ENCODE peak calls at places on chromosome 14, in eight cellular contexts. C is cardiac fibroblast; S is activated CD8-positive, alpha-beta memory T cell treated with anti-CD3 and anti-CD28 coated beads, Interleukin-2, amount 50 U/mL, for 48 hours; R is ACHN; M is OCI-LY7; D is Karpas-422; K is testis; W is AG10803. N is an unnamed sample.

GRCh38 chr14:79568566-79568965 is 642.7 kb downstream of the DIO2 start:
- DNase-seq in M (no peak), D (no peak), C (no peak), K (no peak), R (no peak), W (no peak), S (no peak), N (no peak)

GRCh38 chr14:37545174-37545573 is 49.9 kb downstream of the FOXA1 start:
- DNase-seq in C (no peak), S (no peak), R (no peak), W (peak; percentile 4), K (no peak), M (no peak), D (no peak), N (no peak)

GRCh38 chr14:42855159-42855558 is 1248.5 kb downstream of the LRFN5 start:
- DNase-seq in C (peak; percentile 12), K (no peak), D (peak; percentile 62), W (no peak), M (no peak), S (no peak), R (no peak), N (no peak)

GRCh38 chr14:67187826-67188225 is 1.4 kb upstream of the GARIN2 start:
- DNase-seq in D (peak; percentile 30), S (no peak), M (no peak), K (no peak), W (peak; percentile 49), R (peak; percentile 89), C (peak; percentile 32), N (no peak)

GRCh38 chr14:64801800-64802199 is 77.9 kb downstream of the SPTB start:
- DNase-seq in W (no peak), K (peak; percentile 20), D (peak; percentile 67), C (peak; percentile 18), S (no peak), R (peak; percentile 25), M (no peak), N (no peak)

GRCh38 chr14:50475460-50475859 is 56.9 kb downstream of the MAP4K5 start:
- DNase-seq in C (no peak), K (no peak), S (no peak), R (no peak), M (no peak), W (no peak), D (peak; percentile 52), N (no peak)

GRCh38 chr14:105843444-105844046 is 317.2 kb downstream of the TMEM121 start:
- DNase-seq in C (no peak), D (no peak), W (no peak), M (peak; percentile 0), R (no peak), S (no peak), K (no peak), N (no peak)

GRCh38 chr14:67491741-67492504 is 3.4 kb upstream of the TMEM229B start:
- DNase-seq in D (no peak), W (no peak), R (no peak), K (no peak), M (no peak), C (no peak), S (no peak), N (no peak)

GRCh38 chr14:90354551-90355298 is 23.0 kb upstream of the NRDE2 start:
- DNase-seq in C (peak; percentile 21), D (no peak), K (no peak), M (no peak), S (no peak), W (no peak), R (no peak), N (no peak)

GRCh38 chr14:23435540-23436326 is at the start of gene MYH7:
- DNase-seq in M (no peak), C (no peak), W (no peak), D (no peak), R (no peak), S (peak; percentile 30), K (no peak), N (peak; percentile 60)

GRCh38 chr14:100072783-100073346 is 7.6 kb downstream of the EVL start:
- DNase-seq in K (no peak), R (no peak), W (no peak), C (no peak), S (peak; percentile 74), D (peak; percentile 81), M (peak; percentile 59), N (no peak)

GRCh38 chr14:55329999-55330710 is 58.9 kb downstream of the FBXO34 start:
- DNase-seq in R (no peak), D (no peak), K (no peak), W (peak; percentile 15), M (no peak), S (no peak), C (no peak), N (no peak)

GRCh38 chr14:39229222-39229543 is 4.5 kb upstream of the MIA2 start:
- DNase-seq in S (peak; percentile 65), W (peak; percentile 17), C (no peak), D (no peak), M (peak; percentile 2), K (no peak), R (no peak), N (no peak)

GRCh38 chr14:74599201-74599809 is 12.7 kb downstream of the LTBP2 start:
- DNase-seq in M (no peak), W (peak; percentile 69), C (peak; percentile 75), S (no peak), D (no peak), K (peak; percentile 52), R (no peak), N (no peak)

GRCh38 chr14:67359319-67359774 is 257 bp downstream of the ATP6V1D start:
- DNase-seq in D (peak; percentile 47), W (peak; percentile 64), K (no peak), R (peak; percentile 61), C (peak; percentile 57), S (no peak), M (no peak), N (no peak)

GRCh38 chr14:102971314-102971713 is 48.9 kb downstream of the AMN start:
- DNase-seq in D (no peak), W (no peak), C (no peak), K (no peak), R (no peak), M (no peak), S (no peak), N (no peak)